ENCODE peak calls at places on chromosomes 13 and 19, in nine cellular contexts. Z is psoas muscle, T is trophoblast cell, I is testis, P is GM23338, B is tibial artery, A is left ventricle myocardium inferior, O is GM06990, Q is SK-N-SH. C is an unnamed sample. For H3K36me3, the result is how much of the 10 kb centered on the place peaks cover.

GRCh38 chr13:28582892-28583240 is 76.1 kb upstream of the POMP start:
- DNase-seq in Z (no peak), T (no peak), I (no peak), P (no peak), B (no peak), A (no peak), O (no peak), Q (no peak), C (no peak)

GRCh38 chr19:33621065-33621785 is 528 bp upstream of the CHST8 start:
- DNase-seq in Z (no peak), T (no peak), I (no peak), P (peak), B (no peak), A (no peak), O (no peak), Q (no peak), C (no peak)

GRCh38 chr19:46975918-46976782 is 43.5 kb upstream of the NPAS1 start:
- DNase-seq in Z (peak), T (peak), I (peak), P (peak), B (peak), A (peak), O (no peak), Q (peak), C (peak)

GRCh38 chr19:30222428-30222873 is 149.7 kb upstream of the ZNF536 start:
- DNase-seq in Z (no peak), T (no peak), I (no peak), P (peak), B (no peak), A (no peak), O (no peak), Q (peak), C (no peak)

GRCh38 chr13:110554946-110555345 is 6.6 kb downstream of the RAB20 start:
- DNase-seq in Z (no peak), T (no peak), I (no peak), P (no peak), B (no peak), A (no peak), O (no peak), Q (no peak), C (peak)

GRCh38 chr19:47507031-47507430 is 7.8 kb downstream of the NAPA start:
- DNase-seq in Z (no peak), T (no peak), I (peak), P (no peak), B (no peak), A (no peak), O (no peak), Q (no peak), C (no peak)

GRCh38 chr19:49873834-49874233 is 3.3 kb downstream of the AKT1S1 start:
- DNase-seq in Z (peak), T (no peak), I (no peak), P (no peak), B (no peak), A (no peak), O (no peak), Q (no peak), C (no peak)

GRCh38 chr13:20388184-20388583 is 137.5 kb downstream of the CRYL1 start:
- DNase-seq in Z (no peak), T (peak), I (no peak), P (no peak), B (no peak), A (no peak), O (no peak), Q (no peak), C (no peak)

GRCh38 chr19:55498246-55498645 is 10.0 kb downstream of the SSC5D start:
- DNase-seq in Z (no peak), T (no peak), I (no peak), P (no peak), B (no peak), A (no peak), O (no peak), Q (no peak), C (no peak)

DNA sequence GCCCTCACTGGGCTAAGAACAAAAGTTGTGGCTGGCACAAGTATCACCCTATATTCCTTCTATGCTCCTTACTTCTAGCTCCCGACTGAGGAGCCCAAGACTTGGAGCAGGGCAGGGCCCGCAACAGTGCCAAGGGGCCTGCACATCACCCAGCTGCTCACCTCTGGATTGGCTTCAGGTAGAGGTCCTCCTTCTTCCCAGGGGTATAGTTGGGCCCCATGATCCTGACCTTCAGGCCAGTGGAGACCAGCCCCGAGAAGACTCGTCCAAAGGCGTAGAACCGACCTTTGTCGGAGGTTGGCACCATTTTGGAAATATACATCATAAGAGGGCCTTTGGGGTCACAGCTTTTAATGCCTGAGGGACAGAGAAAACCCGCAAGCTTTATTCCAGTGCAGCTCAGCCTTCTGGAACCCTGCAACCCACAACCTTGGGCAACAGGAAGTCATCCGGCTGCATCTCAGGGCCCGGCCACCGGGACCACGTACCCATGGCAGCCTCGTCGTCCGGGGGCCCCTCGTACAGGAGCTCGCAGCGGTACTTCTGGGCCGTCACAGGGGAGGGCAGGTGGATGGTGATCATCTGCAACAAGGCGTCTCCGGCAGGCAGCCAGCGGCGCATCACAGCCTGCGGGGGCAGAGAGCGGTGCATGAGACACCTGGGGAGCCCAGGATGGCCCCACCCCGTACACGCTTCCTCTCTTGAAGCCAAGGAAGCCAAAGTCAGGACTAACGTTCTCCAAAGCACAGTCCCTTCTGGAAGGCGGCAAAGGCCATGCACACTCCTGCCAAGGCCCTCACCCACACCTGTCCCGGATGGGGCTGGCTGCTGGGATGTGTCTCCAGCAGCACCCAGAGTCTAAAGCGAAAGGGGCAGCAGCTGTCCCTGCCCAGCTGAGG is 4.7 kb downstream of the EEF2 start:
- DNase-seq in Z (no peak), T (no peak), I (no peak), P (no peak), B (no peak), A (no peak), O (no peak), Q (peak), C (no peak)
- H3K36me3 ChIP-seq in Z (half or more), T (half or more), I (under half), P (half or more), B (half or more), A (half or more), O (half or more), Q (half or more), C (under half)

GRCh38 chr19:40626918-40627317 is 25.7 kb downstream of the LTBP4 start:
- DNase-seq in Z (no peak), T (no peak), I (no peak), P (no peak), B (no peak), A (no peak), O (no peak), Q (peak), C (no peak)

GRCh38 chr19:40630571-40631160 is 29.5 kb downstream of the LTBP4 start:
- DNase-seq in Z (no peak), T (no peak), I (no peak), P (no peak), B (no peak), A (no peak), O (no peak), Q (peak), C (no peak)

GRCh38 chr19:40629346-40629745 is 28.2 kb downstream of the LTBP4 start:
- DNase-seq in Z (no peak), T (no peak), I (no peak), P (no peak), B (no peak), A (no peak), O (no peak), Q (peak), C (no peak)

GRCh38 chr19:40625406-40626120 is 24.4 kb downstream of the LTBP4 start:
- DNase-seq in Z (no peak), T (no peak), I (no peak), P (no peak), B (no peak), A (no peak), O (no peak), Q (peak), C (no peak)

GRCh38 chr19:40627486-40628279 is 26.5 kb downstream of the LTBP4 start:
- DNase-seq in Z (no peak), T (peak), I (no peak), P (peak), B (no peak), A (no peak), O (no peak), Q (peak), C (no peak)
- H3K36me3 ChIP-seq in Z (under half), T (under half), I (under half), P (under half), B (half or more), A (half or more), O (under half), Q (under half), C (under half)

DNA sequence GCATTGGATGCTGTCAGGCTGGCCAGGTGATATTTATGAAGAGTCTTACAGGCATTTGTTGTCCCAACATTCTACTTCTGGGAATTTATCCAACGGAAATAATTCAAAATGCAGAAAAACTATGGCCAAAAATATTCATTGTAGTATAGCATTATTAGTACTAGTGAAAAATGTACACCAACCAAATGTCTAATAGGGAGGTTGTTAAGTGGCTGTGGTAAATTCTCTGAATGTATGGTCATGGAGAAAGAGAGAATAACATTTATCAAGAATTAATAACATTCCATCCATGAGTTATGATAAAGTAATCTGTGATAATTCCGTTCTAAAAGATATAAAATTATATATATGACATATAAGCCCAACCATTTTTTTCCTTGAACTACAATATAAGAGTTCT is 38.7 kb upstream of the GAS6 start:
- DNase-seq in Z (no peak), T (no peak), I (no peak), P (no peak), B (no peak), A (no peak), O (no peak), Q (no peak), C (no peak)
- H3K36me3 ChIP-seq in Z (under half), T (under half), I (under half), P (under half), B (under half), A (under half), O (under half), Q (under half), C (under half)

DNA sequence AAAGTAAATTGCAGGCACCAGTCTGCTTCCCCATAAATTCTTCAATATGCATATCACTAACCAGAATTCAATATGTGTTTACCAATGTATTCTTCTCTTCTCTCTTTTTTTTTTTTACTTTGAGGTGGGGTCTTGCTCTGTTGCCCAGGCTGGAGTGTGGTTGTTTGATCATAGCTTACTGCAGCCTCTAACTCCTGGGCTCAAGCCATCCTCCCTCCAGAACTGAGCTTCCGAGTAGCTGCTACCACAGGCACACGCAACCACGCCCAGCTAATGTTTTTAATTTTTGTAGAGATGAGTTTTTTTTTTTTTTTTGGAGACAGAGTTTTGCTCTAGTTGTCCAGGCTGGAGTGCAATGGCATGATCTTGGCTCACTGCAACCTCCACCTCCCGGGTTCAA is 16.8 kb downstream of the LTBP4 start:
- DNase-seq in Z (no peak), T (no peak), I (no peak), P (no peak), B (no peak), A (no peak), O (no peak), Q (no peak), C (no peak)
- H3K36me3 ChIP-seq in Z (under half), T (under half), I (under half), P (under half), B (under half), A (half or more), O (under half), Q (under half), C (under half)

DNA sequence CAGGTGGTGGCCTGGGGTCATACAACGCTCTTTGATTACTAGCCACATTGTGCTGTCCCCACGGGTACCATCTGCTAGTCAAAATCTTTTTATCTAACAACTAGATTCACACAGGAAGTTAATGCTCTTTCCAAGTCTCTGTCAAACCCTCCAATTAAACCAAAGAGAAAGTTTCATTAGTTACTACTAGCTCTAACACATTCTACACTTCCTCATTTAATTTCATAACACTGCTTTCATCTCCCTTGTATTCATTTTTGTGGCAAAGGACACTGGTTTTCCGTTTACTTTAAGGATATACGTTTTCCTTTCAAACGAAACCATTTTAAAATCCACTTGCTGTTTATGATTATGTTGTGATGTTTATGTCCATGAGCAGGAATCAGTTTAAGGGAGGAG is 5.3 kb downstream of the DYRK1B start:
- DNase-seq in Z (no peak), T (no peak), I (no peak), P (no peak), B (no peak), A (no peak), O (no peak), Q (no peak), C (no peak)
- H3K36me3 ChIP-seq in Z (half or more), T (under half), I (under half), P (under half), B (half or more), A (half or more), O (under half), Q (under half), C (under half)

GRCh38 chr13:59651479-59651878 is 512.2 kb downstream of the DIAPH3 start:
- DNase-seq in Z (no peak), T (no peak), I (no peak), P (no peak), B (no peak), A (no peak), O (no peak), Q (no peak), C (no peak)
- H3K36me3 ChIP-seq in Z (under half), T (under half), I (under half), P (under half), B (under half), A (under half), O (under half), Q (under half), C (under half)

C was measured in aorta.